ENCODE peak calls at places on chromosomes 12 and 14, in six cellular contexts. One of them, this sample, is unnamed.

GRCh38 chr12:29741342-29742241 is 42.1 kb downstream of the TMTC1 start:
- DNase-seq in dermis microvascular lymphatic vessel endothelial cell: no peak
- DNase-seq in lung microvascular endothelial cell: peak; percentile 89
- DNase-seq in NCI-H1417 treated with DMSO at 0.1 percent for 48 hours: no peak
- DNase-seq in B cell: no peak
- DNase-seq in iPS-NIHi11: no peak
- DNase-seq in this sample: no peak

GRCh38 chr14:100710391-100711116 is 16.1 kb upstream of the DLK1 start:
- DNase-seq in dermis microvascular lymphatic vessel endothelial cell: no peak
- DNase-seq in lung microvascular endothelial cell: no peak
- DNase-seq in NCI-H1417 treated with DMSO at 0.1 percent for 48 hours: no peak
- DNase-seq in B cell: no peak
- DNase-seq in iPS-NIHi11: no peak
- DNase-seq in this sample: no peak

GRCh38 chr12:41962171-41962572 is 182.5 kb downstream of the GXYLT1 start:
- DNase-seq in dermis microvascular lymphatic vessel endothelial cell: no peak
- DNase-seq in lung microvascular endothelial cell: no peak
- DNase-seq in NCI-H1417 treated with DMSO at 0.1 percent for 48 hours: no peak
- DNase-seq in B cell: no peak
- DNase-seq in iPS-NIHi11: no peak
- DNase-seq in this sample: no peak

GRCh38 chr12:93908846-93909592 is 231.8 kb downstream of the CRADD start:
- DNase-seq in dermis microvascular lymphatic vessel endothelial cell: no peak
- DNase-seq in lung microvascular endothelial cell: no peak
- DNase-seq in NCI-H1417 treated with DMSO at 0.1 percent for 48 hours: no peak
- DNase-seq in B cell: no peak
- DNase-seq in iPS-NIHi11: no peak
- DNase-seq in this sample: no peak

GRCh38 chr14:55733609-55734008 is 153.6 kb downstream of the KTN1 start:
- DNase-seq in dermis microvascular lymphatic vessel endothelial cell: no peak
- DNase-seq in lung microvascular endothelial cell: no peak
- DNase-seq in NCI-H1417 treated with DMSO at 0.1 percent for 48 hours: no peak
- DNase-seq in B cell: no peak
- DNase-seq in iPS-NIHi11: no peak
- DNase-seq in this sample: no peak

GRCh38 chr14:68027276-68027675 is 207.7 kb downstream of the RAD51B start:
- DNase-seq in dermis microvascular lymphatic vessel endothelial cell: no peak
- DNase-seq in lung microvascular endothelial cell: peak; percentile 16
- DNase-seq in NCI-H1417 treated with DMSO at 0.1 percent for 48 hours: no peak
- DNase-seq in B cell: no peak
- DNase-seq in iPS-NIHi11: no peak
- DNase-seq in this sample: no peak

GRCh38 chr14:56412453-56413434 is 166.9 kb upstream of the TMEM260 start:
- DNase-seq in dermis microvascular lymphatic vessel endothelial cell: no peak
- DNase-seq in lung microvascular endothelial cell: peak; percentile 72
- DNase-seq in NCI-H1417 treated with DMSO at 0.1 percent for 48 hours: no peak
- DNase-seq in B cell: no peak
- DNase-seq in iPS-NIHi11: no peak
- DNase-seq in this sample: no peak

GRCh38 chr12:132494294-132495164 is 4.6 kb downstream of the FBRSL1 start:
- DNase-seq in dermis microvascular lymphatic vessel endothelial cell: no peak
- DNase-seq in lung microvascular endothelial cell: no peak
- DNase-seq in NCI-H1417 treated with DMSO at 0.1 percent for 48 hours: no peak
- DNase-seq in B cell: no peak
- DNase-seq in iPS-NIHi11: no peak
- DNase-seq in this sample: no peak

GRCh38 chr12:120688527-120689071 is 1.6 kb downstream of the MLEC start:
- DNase-seq in dermis microvascular lymphatic vessel endothelial cell: no peak
- DNase-seq in lung microvascular endothelial cell: peak; percentile 47
- DNase-seq in NCI-H1417 treated with DMSO at 0.1 percent for 48 hours: no peak
- DNase-seq in B cell: no peak
- DNase-seq in iPS-NIHi11: no peak
- DNase-seq in this sample: no peak

GRCh38 chr14:33967138-33967537 is 16.3 kb upstream of the EGLN3 start:
- DNase-seq in dermis microvascular lymphatic vessel endothelial cell: no peak
- DNase-seq in lung microvascular endothelial cell: no peak
- DNase-seq in NCI-H1417 treated with DMSO at 0.1 percent for 48 hours: no peak
- DNase-seq in B cell: no peak
- DNase-seq in iPS-NIHi11: no peak
- DNase-seq in this sample: no peak

GRCh38 chr12:73863541-73863940 is 674.1 kb upstream of the ATXN7L3B start:
- DNase-seq in dermis microvascular lymphatic vessel endothelial cell: no peak
- DNase-seq in lung microvascular endothelial cell: peak; percentile 11
- DNase-seq in NCI-H1417 treated with DMSO at 0.1 percent for 48 hours: no peak
- DNase-seq in B cell: no peak
- DNase-seq in iPS-NIHi11: no peak
- DNase-seq in this sample: no peak

GRCh38 chr12:4899361-4899760 is 10.3 kb upstream of the KCNA1 start:
- DNase-seq in dermis microvascular lymphatic vessel endothelial cell: no peak
- DNase-seq in lung microvascular endothelial cell: no peak
- DNase-seq in NCI-H1417 treated with DMSO at 0.1 percent for 48 hours: peak; percentile 12
- DNase-seq in B cell: no peak
- DNase-seq in iPS-NIHi11: no peak
- DNase-seq in this sample: no peak

This sample was measured in stimulated activated CD4-positive, alpha-beta T cell treated with anti-CD3 and anti-CD28 coated beads, Interleukin-2, amount 100 ng/mL, for 48 hours.